ENCODE peak calls at places on chromosomes 7 and 10, in seven cellular contexts. F is right atrium auricular region, D is cardiac muscle cell, S is brain microvascular endothelial cell, Y is AG04450, T is PC-3, I is tibial artery. K is an unnamed sample.

GRCh38 chr10:15419279-15419874 is 48.3 kb upstream of the FAM171A1 start:
- DNase-seq in Y (peak), T (peak), S (peak), D (peak), F (no peak), I (no peak), K (peak)

GRCh38 chr7:27172823-27173411 is 1.2 kb downstream of the HOXA10 start:
- DNase-seq in F (no peak), T (peak), I (peak), S (no peak), Y (no peak), D (no peak), K (no peak)

GRCh38 chr10:99560277-99561126 is 27.8 kb downstream of the NKX2-3 start:
- DNase-seq in I (no peak), F (peak), T (peak), S (peak), D (peak), Y (no peak), K (peak)

GRCh38 chr10:27240212-27240890 is at the start of gene ACBD5:
- DNase-seq in T (peak), S (peak), I (peak), D (peak), Y (peak), F (peak), K (peak)

GRCh38 chr10:118238573-118239240 is 103.4 kb downstream of the FAM204A start:
- DNase-seq in I (no peak), D (no peak), S (peak), T (peak), F (no peak), Y (no peak), K (peak)

GRCh38 chr7:158614695-158615094 is 27.1 kb upstream of the PTPRN2 start:
- DNase-seq in T (peak), F (no peak), I (no peak), D (no peak), S (peak), Y (peak), K (peak)

GRCh38 chr10:103696411-103697145 is 158.8 kb downstream of the SH3PXD2A start:
- DNase-seq in S (peak), D (no peak), T (peak), F (peak), I (peak), Y (peak), K (peak)

GRCh38 chr10:44922826-44923545 is 11.8 kb downstream of the TMEM72 start:
- DNase-seq in F (no peak), I (peak), D (no peak), S (no peak), T (no peak), Y (no peak), K (no peak)

GRCh38 chr7:152572101-152572500 is 103.8 kb downstream of the XRCC2 start:
- DNase-seq in D (no peak), F (no peak), Y (no peak), I (peak), S (no peak), T (no peak), K (no peak)

GRCh38 chr10:112851582-112851981 is 98.5 kb upstream of the TCF7L2 start:
- DNase-seq in D (no peak), F (no peak), S (no peak), I (no peak), Y (no peak), T (no peak), K (no peak)

GRCh38 chr7:106216517-106217088 is 68.2 kb downstream of the NAMPT start:
- DNase-seq in F (peak), Y (peak), I (peak), S (peak), D (no peak), T (peak), K (peak)

GRCh38 chr10:93081834-93082233 is 8.1 kb downstream of the CYP26A1 start:
- DNase-seq in S (peak), F (peak), T (no peak), Y (no peak), D (no peak), I (no peak), K (no peak)

GRCh38 chr10:44259090-44259874 is 125.6 kb downstream of the CXCL12 start:
- DNase-seq in S (no peak), F (no peak), I (no peak), D (no peak), T (no peak), Y (no peak), K (no peak)

GRCh38 chr10:114967071-114967470 is 29.1 kb downstream of the TRUB1 start:
- DNase-seq in F (no peak), D (no peak), I (no peak), Y (peak), S (peak), T (no peak), K (no peak)

GRCh38 chr10:113573368-113573767 is 20.5 kb downstream of the HABP2 start:
- DNase-seq in T (no peak), F (no peak), D (no peak), Y (no peak), S (no peak), I (no peak), K (no peak)

GRCh38 chr10:878333-878753 is 53.2 kb downstream of the LARP4B start:
- DNase-seq in I (no peak), Y (peak), D (no peak), F (no peak), S (no peak), T (no peak), K (peak)

GRCh38 chr10:87691515-87692070 is 31.9 kb downstream of the PAPSS2 start:
- DNase-seq in Y (no peak), T (peak), F (no peak), S (no peak), I (no peak), D (no peak), K (peak)

GRCh38 chr10:34762603-34763299 is 52.3 kb downstream of the PARD3 start:
- DNase-seq in I (no peak), T (no peak), D (no peak), Y (no peak), F (no peak), S (no peak), K (no peak)

GRCh38 chr10:88154596-88155250 is 291.3 kb downstream of the PTEN start:
- DNase-seq in D (no peak), S (no peak), Y (peak), F (no peak), T (no peak), I (no peak), K (peak)

GRCh38 chr7:146397141-146397540 is 280.5 kb downstream of the CNTNAP2 start:
- DNase-seq in D (no peak), S (no peak), T (no peak), I (no peak), F (no peak), Y (no peak), K (no peak)

GRCh38 chr10:22500567-22501369 is 155.5 kb downstream of the SPAG6 start:
- DNase-seq in Y (no peak), F (no peak), T (no peak), S (no peak), D (no peak), I (no peak), K (no peak)

DNA sequence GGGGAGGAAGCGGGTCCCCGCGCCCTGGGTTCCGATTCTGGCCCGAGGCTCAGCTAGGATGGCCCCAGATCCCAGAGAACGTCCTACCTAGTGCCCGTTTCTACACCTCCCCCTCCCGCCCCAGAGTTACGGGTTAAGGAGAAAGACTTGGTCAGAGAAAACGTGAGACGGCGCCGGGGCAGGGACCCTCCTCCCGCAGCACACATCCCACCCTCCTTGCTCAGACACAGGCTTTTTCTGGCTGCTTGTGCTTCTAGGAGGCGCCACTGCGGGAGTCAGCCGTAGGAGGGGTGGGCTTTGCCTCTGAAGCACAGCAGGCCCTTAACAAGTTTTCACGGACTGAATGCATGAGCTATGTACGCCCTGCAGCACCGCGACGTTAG is 104.9 kb upstream of the LEP start:
- DNase-seq in D (peak), S (no peak), Y (no peak), T (no peak), F (no peak), I (no peak), K (no peak)
- H3K4me3 ChIP-seq in D (peak), S (peak), Y (peak), T (peak), F (peak), I (peak), K (peak)

DNA sequence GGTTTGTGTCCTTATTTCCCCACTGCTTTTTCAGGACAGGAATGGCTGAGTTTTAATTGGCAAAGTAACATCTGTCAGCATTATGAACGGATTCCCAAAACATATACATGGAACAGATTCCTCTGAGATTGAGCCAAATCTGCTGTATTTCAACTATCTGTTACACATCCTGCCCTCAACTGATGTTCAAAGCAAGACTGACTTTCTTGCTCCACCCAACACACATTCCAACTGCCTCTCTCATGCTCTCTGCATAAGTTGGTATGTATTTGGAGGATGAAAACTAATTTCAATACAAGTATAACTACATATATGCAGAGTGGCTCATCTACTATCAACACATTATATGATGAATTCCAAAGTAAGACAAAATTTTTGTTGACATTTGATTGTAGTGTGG is 342.2 kb downstream of the GATA3 start:
- DNase-seq in D (no peak), T (peak), I (no peak), S (no peak), Y (no peak), F (no peak), K (peak)
- TF ChIP-seq CTCF in D (no peak), T (no peak), I (no peak), S (no peak), Y (no peak), F (no peak), K (no peak)

GRCh38 chr7:55963584-55964168 is 709 bp upstream of the NIPSNAP2 start:
- DNase-seq in S (no peak), I (no peak), F (no peak), Y (no peak), T (no peak), D (no peak), K (no peak)
- H3K4me3 ChIP-seq in S (peak), I (peak), F (peak), Y (peak), T (peak), D (no peak), K (peak)

GRCh38 chr7:1516586-1517251 is 12.5 kb upstream of the INTS1 start:
- DNase-seq in Y (no peak), S (no peak), I (no peak), D (no peak), F (no peak), T (peak), K (no peak)

GRCh38 chr7:1514407-1514806 is 10.2 kb upstream of the INTS1 start:
- DNase-seq in D (no peak), T (no peak), I (no peak), F (no peak), S (no peak), Y (no peak), K (no peak)

GRCh38 chr7:1512781-1513656 is 8.8 kb upstream of the INTS1 start:
- DNase-seq in Y (no peak), F (peak), D (peak), I (peak), T (peak), S (peak), K (peak)

GRCh38 chr7:1513657-1514095 is 9.5 kb upstream of the INTS1 start:
- DNase-seq in S (no peak), I (peak), D (peak), F (no peak), T (no peak), Y (no peak), K (no peak)

DNA sequence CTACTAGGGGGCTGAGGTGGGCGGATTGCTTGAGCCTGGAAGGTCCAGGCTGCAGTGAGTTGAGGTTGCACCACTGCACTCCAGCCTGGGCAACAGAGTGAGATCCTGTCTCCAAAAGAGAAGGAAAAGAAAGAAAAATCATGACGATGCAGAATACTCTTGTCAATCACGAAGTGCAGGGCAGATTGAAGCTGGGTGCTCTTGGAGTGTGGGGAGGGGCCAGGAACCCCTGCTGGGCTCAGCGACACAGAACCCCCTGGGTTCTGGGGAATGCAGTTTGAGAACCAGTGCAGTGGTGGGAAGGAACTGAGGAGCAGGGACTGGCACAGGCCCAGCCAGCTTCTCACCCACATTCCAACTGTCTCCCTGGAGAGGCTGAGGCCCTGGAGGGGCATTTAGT is 10.8 kb upstream of the INTS1 start:
- DNase-seq in D (no peak), I (no peak), S (no peak), Y (no peak), F (no peak), T (no peak), K (no peak)
- TF ChIP-seq CTCF in D (no peak), I (no peak), S (no peak), Y (no peak), F (no peak), T (no peak), K (no peak)

GRCh38 chr7:157018997-157019591 is 8.6 kb upstream of the MNX1 start:
- DNase-seq in S (no peak), D (no peak), T (no peak), Y (no peak), I (no peak), F (no peak), K (peak)

GRCh38 chr7:157016352-157017041 is 6.0 kb upstream of the MNX1 start:
- DNase-seq in F (no peak), T (no peak), I (peak), D (no peak), Y (no peak), S (no peak), K (no peak)

GRCh38 chr7:157018328-157018996 is 8.0 kb upstream of the MNX1 start:
- DNase-seq in I (no peak), S (no peak), F (no peak), Y (no peak), D (no peak), T (no peak), K (no peak)

GRCh38 chr7:157017149-157017548 is 6.7 kb upstream of the MNX1 start:
- DNase-seq in I (no peak), S (no peak), T (no peak), D (no peak), Y (no peak), F (no peak), K (no peak)

GRCh38 chr7:157017639-157018327 is 7.3 kb upstream of the MNX1 start:
- DNase-seq in F (no peak), Y (no peak), D (no peak), I (no peak), S (no peak), T (no peak), K (no peak)
- H3K4me3 ChIP-seq in F (no peak), Y (no peak), D (no peak), I (no peak), S (no peak), T (no peak), K (no peak)

DNA sequence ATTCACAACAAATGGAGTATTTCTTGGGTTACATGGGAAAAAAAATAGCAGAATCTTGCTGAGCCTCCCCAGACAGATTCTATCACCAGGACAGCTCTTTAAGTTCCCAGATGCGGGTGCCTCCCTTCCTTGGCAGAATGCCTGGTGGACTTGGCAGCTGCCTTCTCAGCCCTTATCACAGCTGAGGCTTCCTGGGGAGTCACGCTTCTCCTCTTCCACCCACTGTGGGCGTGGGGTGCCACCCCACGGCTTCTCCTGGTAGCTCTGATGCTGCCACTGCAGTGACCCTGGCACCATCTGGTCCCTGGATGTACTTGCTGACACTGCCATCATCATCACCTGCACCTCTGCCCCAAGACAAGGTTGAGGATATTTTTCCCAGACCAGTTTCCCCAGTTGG is 16.2 kb upstream of the NME8 start:
- DNase-seq in T (peak), I (peak), F (peak), D (no peak), Y (no peak), S (peak), K (peak)
- TF ChIP-seq CTCF in T (no peak), I (no peak), F (peak), D (peak), Y (no peak), S (no peak), K (peak)

DNA sequence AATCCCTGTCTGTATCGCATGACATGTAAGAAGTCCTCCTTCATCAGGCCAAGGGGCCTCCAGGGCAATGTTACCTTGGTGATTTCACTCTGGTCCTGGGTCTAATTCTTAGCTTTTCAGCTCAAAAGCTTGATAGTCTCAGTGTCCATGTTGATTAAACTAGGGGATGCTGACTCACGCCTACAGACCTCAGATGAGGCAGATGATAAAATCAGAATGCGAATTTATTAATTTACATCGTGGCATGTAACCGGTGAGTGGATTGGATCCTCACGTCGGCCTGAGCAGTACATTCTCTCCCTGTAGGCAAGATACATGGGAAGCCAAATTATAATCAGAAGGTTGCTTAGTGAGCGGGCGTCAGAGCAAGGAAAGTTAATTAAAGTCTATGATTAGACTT is 20.3 kb upstream of the CPA5 start:
- DNase-seq in I (no peak), F (no peak), T (no peak), D (no peak), Y (no peak), S (no peak), K (no peak)
- H3K4me3 ChIP-seq in I (no peak), F (no peak), T (no peak), D (no peak), Y (no peak), S (no peak), K (no peak)

K was measured in epithelial cell of esophagus.